ENCODE peak calls at places on chromosome 18, in eight cellular contexts. O is PC-3, A is colonic mucosa, I is GM12878, B is neural progenitor cell, X is tibial artery, Z is uterus, M is body of pancreas. J is an unnamed sample.

GRCh38 chr18:34493099-34493544 is 217.0 kb upstream of the DTNA start:
- DNase-seq in X (peak; percentile 77), M (peak; percentile 93), A (peak; percentile 43), Z (peak; percentile 36), I (no peak), B (peak; percentile 68), O (peak; percentile 64), J (no peak)

GRCh38 chr18:62720048-62720447 is 4.7 kb downstream of the PHLPP1 start:
- DNase-seq in B (no peak), X (no peak), I (no peak), O (no peak), M (no peak), Z (no peak), A (no peak), J (peak; percentile 26)

GRCh38 chr18:10690376-10690775 is 164.5 kb downstream of the NAPG start:
- DNase-seq in O (no peak), I (no peak), M (no peak), Z (no peak), X (no peak), B (no peak), A (no peak), J (no peak)

GRCh38 chr18:58670561-58671121 is 624 bp upstream of the MALT1 start:
- DNase-seq in B (peak; percentile 21), A (peak; percentile 40), O (peak; percentile 20), M (no peak), X (no peak), I (no peak), Z (no peak), J (no peak)

GRCh38 chr18:62187543-62188378 is 706 bp downstream of the RELCH start:
- DNase-seq in M (peak; percentile 34), O (peak; percentile 32), Z (no peak), B (peak; percentile 64), X (peak; percentile 21), I (no peak), A (peak; percentile 67), J (peak; percentile 46)

GRCh38 chr18:9337875-9338274 is 3.3 kb downstream of the TWSG1 start:
- DNase-seq in Z (no peak), A (no peak), O (peak; percentile 66), B (no peak), M (no peak), I (peak; percentile 59), X (no peak), J (no peak)

GRCh38 chr18:24427484-24427883 is 1.0 kb downstream of the IMPACT start:
- DNase-seq in Z (no peak), I (no peak), A (no peak), B (peak; percentile 13), M (peak; percentile 7), X (no peak), O (peak; percentile 11), J (peak; percentile 18)

GRCh38 chr18:3323900-3324299 is 62.0 kb downstream of the MYL12B start:
- DNase-seq in X (no peak), M (no peak), I (peak; percentile 7), A (no peak), Z (no peak), B (no peak), O (peak; percentile 41), J (no peak)

GRCh38 chr18:75824661-75825060 is 397.2 kb upstream of the SMIM21 start:
- DNase-seq in O (no peak), I (no peak), Z (no peak), X (no peak), B (no peak), M (no peak), A (no peak), J (no peak)

GRCh38 chr18:33746261-33746660 is 168.2 kb downstream of the ASXL3 start:
- DNase-seq in Z (no peak), I (no peak), O (no peak), A (no peak), X (no peak), M (no peak), B (no peak), J (no peak)

GRCh38 chr18:58716046-58716766 is 44.9 kb downstream of the MALT1 start:
- DNase-seq in I (no peak), B (no peak), O (no peak), A (no peak), Z (no peak), X (no peak), M (no peak), J (no peak)

GRCh38 chr18:25229080-25229479 is 122.9 kb downstream of the ZNF521 start:
- DNase-seq in M (no peak), A (no peak), O (no peak), B (no peak), X (no peak), I (no peak), Z (no peak), J (no peak)

GRCh38 chr18:63897072-63897471 is 9.6 kb downstream of the SERPINB2 start:
- DNase-seq in A (no peak), M (no peak), O (no peak), I (no peak), B (no peak), Z (no peak), X (no peak), J (no peak)

GRCh38 chr18:79495591-79496071 is 99.9 kb downstream of the NFATC1 start:
- DNase-seq in M (peak; percentile 3), O (no peak), A (no peak), X (peak; percentile 8), B (no peak), Z (peak; percentile 12), I (no peak), J (no peak)

GRCh38 chr18:68060871-68061270 is 544.4 kb upstream of the DSEL start:
- DNase-seq in O (no peak), M (no peak), A (no peak), Z (no peak), I (no peak), B (no peak), X (no peak), J (no peak)

GRCh38 chr18:5444847-5445246 is 99.0 kb downstream of the EPB41L3 start:
- DNase-seq in I (no peak), O (no peak), X (no peak), B (no peak), A (no peak), Z (no peak), M (no peak), J (no peak)

GRCh38 chr18:37445368-37445767 is 120.2 kb downstream of the CELF4 start:
- DNase-seq in M (no peak), Z (no peak), X (no peak), O (no peak), I (no peak), A (no peak), B (peak; percentile 31), J (no peak)

GRCh38 chr18:25262920-25263319 is 89.0 kb downstream of the ZNF521 start:
- DNase-seq in I (no peak), M (no peak), O (peak; percentile 56), A (no peak), X (no peak), Z (no peak), B (no peak), J (no peak)

GRCh38 chr18:24022141-24022540 is 7.6 kb downstream of the TTC39C start:
- DNase-seq in B (no peak), M (no peak), O (no peak), I (no peak), Z (no peak), A (no peak), X (no peak), J (no peak)

GRCh38 chr18:50203801-50204604 is 9.1 kb upstream of the MYO5B start:
- DNase-seq in Z (no peak), A (peak; percentile 72), O (peak; percentile 52), X (no peak), M (peak; percentile 73), B (peak; percentile 88), I (no peak), J (peak; percentile 83)

GRCh38 chr18:79912409-79912991 is 39.0 kb downstream of the SLC66A2 start:
- DNase-seq in O (no peak), A (peak; percentile 17), B (no peak), I (no peak), M (no peak), X (peak; percentile 18), Z (peak; percentile 11), J (no peak)

GRCh38 chr18:10202947-10203346 is 251.5 kb upstream of the APCDD1 start:
- DNase-seq in I (no peak), X (no peak), Z (no peak), M (no peak), A (no peak), B (peak; percentile 80), O (no peak), J (no peak)

GRCh38 chr18:45722899-45723298 is 1.1 kb upstream of the SLC14A1 start:
- DNase-seq in A (peak; percentile 70), O (peak; percentile 64), I (peak; percentile 27), Z (peak; percentile 37), M (peak; percentile 85), B (peak; percentile 76), X (peak; percentile 62), J (peak; percentile 82)
- H3K4me1 ChIP-seq in A (no peaks in the 10 kb centered on the region), O (peaks cover 7% of the 10 kb centered on the region), I (no peaks in the 10 kb centered on the region), Z (no peaks in the 10 kb centered on the region), M (peaks cover 8% of the 10 kb centered on the region), B (no peaks in the 10 kb centered on the region), X (peaks cover 49% of the 10 kb centered on the region), J (no peaks in the 10 kb centered on the region)

DNA sequence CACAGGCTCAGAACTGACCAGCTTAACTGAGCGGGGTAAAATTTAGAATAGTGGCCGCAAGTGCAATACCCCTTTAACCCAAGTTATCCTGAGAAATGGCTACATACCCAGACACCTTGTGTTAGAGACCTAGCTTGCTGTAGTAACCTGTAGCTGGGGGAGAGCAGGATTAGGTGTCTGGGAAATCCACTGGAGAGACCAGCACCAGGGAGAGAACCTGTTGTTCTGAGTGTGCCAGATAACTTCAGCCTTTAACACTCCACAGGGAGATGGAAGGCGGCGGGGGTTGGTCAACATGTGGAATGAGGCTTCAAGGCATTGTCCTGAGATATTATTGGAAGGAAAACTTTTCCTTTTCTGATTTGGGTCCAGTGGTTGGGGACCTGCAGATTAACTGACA is 356.0 kb downstream of the PTPRM start:
- DNase-seq in Z (no peak), I (no peak), A (no peak), O (peak; percentile 9), B (no peak), X (no peak), M (no peak), J (no peak)
- H3K4me1 ChIP-seq in Z (no peaks in the 10 kb centered on the region), I (no peaks in the 10 kb centered on the region), A (no peaks in the 10 kb centered on the region), O (peaks cover 57% of the 10 kb centered on the region), B (no peaks in the 10 kb centered on the region), X (peaks cover 42% of the 10 kb centered on the region), M (peaks cover 33% of the 10 kb centered on the region), J (no peaks in the 10 kb centered on the region)

DNA sequence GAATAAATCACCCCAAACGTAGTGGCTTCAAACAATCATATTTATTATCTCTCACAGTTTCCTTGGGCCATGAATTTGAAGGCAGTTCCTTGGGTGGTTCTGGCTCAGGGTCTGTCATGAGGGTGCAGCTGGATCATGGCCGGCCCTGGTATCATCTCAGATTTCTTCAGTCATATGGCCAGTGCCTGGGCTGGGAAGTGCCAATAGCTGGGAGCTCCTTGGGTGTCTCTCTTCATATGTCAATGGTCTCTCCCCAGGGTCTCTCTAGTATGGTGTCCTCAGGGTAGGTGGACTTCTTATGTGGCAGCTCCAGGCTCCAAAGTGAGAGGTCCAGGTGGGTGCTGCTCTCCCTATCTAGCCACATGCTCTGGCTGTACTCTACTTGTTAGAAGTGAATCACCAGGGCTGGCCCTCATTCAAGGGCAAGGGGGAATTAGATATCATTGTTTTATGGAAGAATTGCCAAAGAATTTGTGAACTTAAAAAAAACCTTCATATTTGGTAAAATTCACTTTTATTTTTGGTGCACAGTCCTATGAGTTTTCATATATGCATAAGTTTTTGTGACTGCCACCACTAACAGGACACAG is 15.4 kb downstream of the FHOD3 start:
- DNase-seq in X (no peak), B (no peak), O (no peak), Z (no peak), I (no peak), M (no peak), A (no peak), J (no peak)
- H3K4me1 ChIP-seq in X (peaks cover 16% of the 10 kb centered on the region), B (peaks cover 40% of the 10 kb centered on the region), O (peaks cover 76% of the 10 kb centered on the region), Z (no peaks in the 10 kb centered on the region), I (no peaks in the 10 kb centered on the region), M (peaks cover 7% of the 10 kb centered on the region), A (no peaks in the 10 kb centered on the region), J (no peaks in the 10 kb centered on the region)

GRCh38 chr18:12868576-12868975 is 15.5 kb downstream of the PTPN2 start:
- DNase-seq in X (no peak), O (no peak), I (no peak), A (peak; percentile 66), B (no peak), Z (no peak), M (no peak), J (no peak)
- H3K4me1 ChIP-seq in X (no peaks in the 10 kb centered on the region), O (peaks cover 2% of the 10 kb centered on the region), I (peaks cover 10% of the 10 kb centered on the region), A (no peaks in the 10 kb centered on the region), B (no peaks in the 10 kb centered on the region), Z (no peaks in the 10 kb centered on the region), M (peaks cover under 1% of the 10 kb centered on the region), J (peaks cover 4% of the 10 kb centered on the region)